ENCODE peak calls at places on chromosomes 7 and 10, in ten cellular contexts. Y is AG10803, H is BJ, X is kidney epithelial cell, B is spleen, D is neural progenitor cell, P is astrocyte of the spinal cord, Z is heart right ventricle, K is foreskin fibroblast, J is cardiac muscle cell. V is an unnamed sample.

GRCh38 chr10:132616995-132617780 is 79.6 kb downstream of the INPP5A start:
- DNase-seq in Z (no peak), H (no peak), Y (no peak), P (no peak), J (no peak), B (peak; percentile 71), D (no peak), K (no peak), X (no peak), V (no peak)

GRCh38 chr10:24708081-24708480 is 15.6 kb downstream of the ARHGAP21 start:
- DNase-seq in P (no peak), Y (no peak), Z (no peak), X (no peak), H (no peak), J (no peak), B (no peak), D (no peak), K (peak; percentile 41), V (no peak)

GRCh38 chr7:74002474-74003017 is 25.4 kb upstream of the ELN start:
- DNase-seq in Z (peak; percentile 57), X (peak; percentile 54), B (peak; percentile 88), P (peak; percentile 78), Y (peak; percentile 84), H (peak; percentile 68), K (no peak), D (no peak), J (peak; percentile 68), V (peak; percentile 21)

GRCh38 chr10:116470768-116471415 is 43.2 kb downstream of the PNLIPRP3 start:
- DNase-seq in P (no peak), J (no peak), D (peak; percentile 43), Y (peak; percentile 8), Z (no peak), B (no peak), H (no peak), K (no peak), X (no peak), V (no peak)

GRCh38 chr7:137328389-137329120 is 15.0 kb downstream of the PTN start:
- DNase-seq in Y (peak; percentile 9), D (peak; percentile 22), B (no peak), H (no peak), J (peak; percentile 17), P (peak; percentile 49), Z (peak; percentile 16), X (no peak), K (peak; percentile 49), V (no peak)

GRCh38 chr10:133127291-133128125 is 32.5 kb upstream of the KNDC1 start:
- DNase-seq in J (no peak), B (peak; percentile 64), Z (no peak), H (no peak), Y (no peak), D (no peak), P (no peak), X (no peak), K (no peak), V (no peak)

GRCh38 chr10:109127363-109127762 is 795.9 kb downstream of the XPNPEP1 start:
- DNase-seq in B (no peak), H (no peak), D (no peak), Y (no peak), K (no peak), J (no peak), Z (no peak), X (no peak), P (no peak), V (no peak)

GRCh38 chr10:10826125-10826524 is 191.5 kb upstream of the CELF2 start:
- DNase-seq in P (peak; percentile 81), Z (no peak), H (peak; percentile 56), B (no peak), J (peak; percentile 61), K (peak; percentile 92), X (peak; percentile 81), D (no peak), Y (peak; percentile 71), V (peak; percentile 31)

DNA sequence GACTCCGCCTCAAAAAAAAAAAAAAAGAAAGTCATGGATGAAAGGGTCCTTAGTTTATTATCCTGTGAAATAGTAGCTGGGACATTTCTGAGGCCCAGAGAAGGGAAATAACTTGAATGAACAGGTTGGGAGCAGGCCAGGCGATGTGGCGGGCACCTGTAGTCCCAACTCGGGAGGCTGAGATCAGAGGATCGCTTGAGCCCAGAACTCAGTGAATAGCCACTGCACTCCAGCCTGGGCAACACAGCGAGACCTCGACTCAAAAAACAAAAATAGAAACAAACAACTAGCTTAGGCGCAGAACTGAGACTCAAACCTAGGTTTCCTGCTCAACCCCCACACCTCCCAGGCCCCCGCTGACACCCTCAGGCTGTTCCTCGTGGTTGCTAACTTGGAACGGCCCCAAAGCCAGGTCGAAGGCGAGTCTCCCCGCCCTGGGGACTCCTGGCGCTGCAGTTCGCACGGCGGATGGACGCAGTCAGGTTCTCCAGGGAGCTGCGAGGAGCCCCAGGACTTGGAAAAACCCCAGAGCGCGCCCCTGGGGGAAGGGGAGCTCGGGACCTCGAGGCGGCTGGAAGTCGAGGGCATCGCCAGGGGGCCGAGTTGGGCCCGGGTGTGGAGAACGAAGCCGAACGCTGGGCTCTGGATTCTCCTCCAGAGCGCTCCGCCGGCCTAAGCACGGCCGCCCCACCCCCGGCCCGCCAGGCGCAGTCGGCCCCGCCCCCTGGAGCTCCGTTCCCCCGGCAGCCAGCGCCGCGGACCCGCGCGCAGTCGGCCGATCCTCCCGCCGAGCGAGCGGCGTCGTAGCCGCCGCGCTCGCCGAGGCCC is at the start of gene STOX1:
- DNase-seq in B (peak; percentile 84), Y (peak; percentile 27), P (peak; percentile 47), K (peak; percentile 75), Z (peak; percentile 34), D (peak; percentile 91), J (peak; percentile 74), H (peak; percentile 0), X (no peak), V (no peak)
- TF ChIP-seq CTCF in B (no peak), Y (no peak), P (no peak), K (no peak), Z (no peak), D (no peak), J (no peak), H (no peak), X (no peak), V (no peak)

GRCh38 chr7:88358534-88358838 is 51.8 kb upstream of the STEAP4 start:
- DNase-seq in Z (no peak), P (no peak), H (no peak), J (no peak), B (no peak), Y (no peak), K (no peak), D (no peak), X (no peak), V (no peak)

GRCh38 chr7:88358881-88359280 is 52.2 kb upstream of the STEAP4 start:
- DNase-seq in B (no peak), X (no peak), K (no peak), Z (no peak), D (no peak), Y (no peak), H (no peak), P (no peak), J (no peak), V (no peak)

GRCh38 chr7:88357295-88357694 is 50.6 kb upstream of the STEAP4 start:
- DNase-seq in P (no peak), X (no peak), K (peak; percentile 68), Z (peak; percentile 19), J (peak; percentile 46), Y (no peak), D (no peak), B (no peak), H (no peak), V (no peak)

GRCh38 chr7:88357794-88358533 is 51.3 kb upstream of the STEAP4 start:
- DNase-seq in K (peak; percentile 45), Z (no peak), H (no peak), Y (no peak), P (no peak), B (no peak), J (peak; percentile 17), X (no peak), D (no peak), V (no peak)

GRCh38 chr7:88354999-88355398 is 48.3 kb upstream of the STEAP4 start:
- DNase-seq in X (no peak), J (no peak), Z (no peak), H (no peak), Y (no peak), P (no peak), K (no peak), B (no peak), D (no peak), V (no peak)
- H3K4me3 ChIP-seq in X (no peak overlapping the region), J (no peak overlapping the region), Z (no peak overlapping the region), H (no peak overlapping the region), Y (no peak overlapping the region), P (no peak overlapping the region), K (no peak overlapping the region), B (no peak overlapping the region), D (no peak overlapping the region), V (no peak overlapping the region)

GRCh38 chr7:20241491-20242261 is 24.5 kb upstream of the MACC1 start:
- DNase-seq in Z (no peak), X (peak; percentile 81), P (peak; percentile 96), J (peak; percentile 79), H (peak; percentile 81), D (no peak), B (no peak), K (peak; percentile 45), Y (peak; percentile 99), V (peak; percentile 78)

GRCh38 chr7:20237464-20238267 is 20.5 kb upstream of the MACC1 start:
- DNase-seq in Y (no peak), D (no peak), J (no peak), B (no peak), K (no peak), X (no peak), P (no peak), H (no peak), Z (no peak), V (no peak)

GRCh38 chr7:20238754-20239324 is 21.7 kb upstream of the MACC1 start:
- DNase-seq in X (peak; percentile 55), Y (no peak), H (no peak), K (no peak), D (no peak), B (no peak), J (peak; percentile 48), Z (no peak), P (no peak), V (no peak)

GRCh38 chr7:20238268-20238753 is 21.1 kb upstream of the MACC1 start:
- DNase-seq in J (no peak), D (no peak), B (no peak), Z (no peak), X (no peak), Y (no peak), K (no peak), H (no peak), P (no peak), V (no peak)

DNA sequence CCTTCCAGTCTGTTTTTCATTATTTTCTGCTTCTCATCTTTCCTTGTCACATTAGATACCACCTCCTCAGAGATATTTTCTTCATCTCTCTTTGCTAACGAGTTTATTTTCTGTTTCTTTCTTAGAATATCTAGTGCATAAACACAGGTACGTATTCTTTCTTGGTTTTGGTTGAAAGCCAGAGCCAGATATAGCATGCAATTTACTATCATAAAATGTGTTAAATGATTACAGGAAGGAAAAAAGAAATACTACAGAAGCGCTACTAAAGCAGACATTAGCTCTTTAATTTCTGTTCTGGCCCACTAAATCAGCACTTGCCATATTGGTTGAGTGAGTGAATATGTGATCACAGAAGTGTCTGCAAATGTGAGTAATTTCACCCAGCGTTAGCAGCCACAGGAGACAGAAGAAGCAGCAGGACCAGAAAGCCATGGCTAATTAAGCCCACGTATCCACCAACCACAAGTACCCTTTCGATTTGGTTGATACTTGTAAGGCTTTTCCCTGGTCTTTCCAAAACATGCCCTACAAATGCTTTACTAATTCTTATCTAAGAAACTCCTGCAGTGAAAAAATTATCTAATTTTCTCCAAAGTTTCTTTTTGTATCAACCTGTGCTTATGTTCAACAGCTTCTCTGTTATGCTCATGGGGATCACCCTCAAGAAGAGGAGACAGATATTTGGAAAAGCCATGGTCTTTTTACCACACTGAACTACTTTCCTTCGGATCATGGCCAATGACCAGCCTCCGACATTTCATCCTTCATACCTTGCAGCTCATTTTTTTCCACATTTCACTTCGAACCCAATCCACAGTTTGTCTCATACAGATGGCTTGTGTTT is 23.1 kb upstream of the MACC1 start:
- DNase-seq in Y (no peak), Z (no peak), D (no peak), B (no peak), X (no peak), J (no peak), H (no peak), K (no peak), P (no peak), V (no peak)
- TF ChIP-seq CTCF in Y (no peak), Z (no peak), D (no peak), B (no peak), X (no peak), J (no peak), H (no peak), K (no peak), P (no peak), V (no peak)

DNA sequence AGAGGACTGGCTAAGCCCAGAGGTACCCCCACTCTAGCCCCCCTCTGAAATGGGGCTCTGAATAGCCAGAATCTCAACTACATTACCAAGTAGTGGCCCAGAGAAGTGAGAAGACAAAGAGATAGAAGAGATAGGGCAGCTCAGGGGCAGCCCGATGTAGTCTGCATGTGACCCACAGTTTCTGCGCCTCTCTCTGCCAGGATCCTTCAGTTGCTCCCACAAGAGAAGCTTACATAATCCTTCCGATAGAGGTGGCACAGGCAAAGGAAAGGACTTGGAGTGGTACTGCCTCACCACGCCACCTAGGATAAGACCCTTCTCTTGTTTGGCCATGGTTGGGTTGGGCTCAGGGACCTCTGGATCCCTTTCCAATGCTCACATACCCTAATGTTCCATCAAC is 5.4 kb upstream of the PDE1C start:
- DNase-seq in H (no peak), X (no peak), K (no peak), Z (no peak), B (no peak), D (no peak), Y (no peak), J (no peak), P (no peak), V (no peak)
- H3K4me3 ChIP-seq in H (no peak overlapping the region), X (no peak overlapping the region), K (no peak overlapping the region), Z (no peak overlapping the region), B (no peak overlapping the region), D (no peak overlapping the region), Y (no peak overlapping the region), J (no peak overlapping the region), P (no peak overlapping the region), V (no peak overlapping the region)